ENCODE peak calls at places on chromosomes 2 and 18, in six cellular contexts. X is AG09309; K is neural progenitor cell; W is CD8-positive, alpha-beta T cell; G is brain microvascular endothelial cell; E is heart right ventricle. F is an unnamed sample.

GRCh38 chr2:85049236-85049635 is 78.3 kb downstream of the KCMF1 start:
- DNase-seq in X (no peak), G (no peak), W (no peak), E (no peak), K (no peak), F (no peak)

GRCh38 chr2:52732849-52733395 is 1034.7 kb upstream of the CHAC2 start:
- DNase-seq in G (no peak), E (no peak), W (no peak), X (no peak), K (peak), F (no peak)

GRCh38 chr2:26409785-26410184 is 8.1 kb downstream of the DRC1 start:
- DNase-seq in G (no peak), W (no peak), E (no peak), X (no peak), K (no peak), F (no peak)

GRCh38 chr2:223050188-223050587 is 1.8 kb upstream of the KCNE4 start:
- DNase-seq in G (no peak), W (no peak), X (no peak), E (no peak), K (no peak), F (no peak)

GRCh38 chr2:108607706-108608301 is 73.5 kb downstream of the LIMS1 start:
- DNase-seq in E (no peak), X (no peak), K (peak), G (no peak), W (peak), F (no peak)

GRCh38 chr2:31660812-31661335 is 80.1 kb upstream of the SRD5A2 start:
- DNase-seq in E (no peak), K (no peak), G (no peak), W (no peak), X (no peak), F (no peak)

GRCh38 chr18:1018211-1018651 is 113.6 kb downstream of the ADCYAP1 start:
- DNase-seq in X (no peak), K (peak), E (no peak), W (no peak), G (no peak), F (peak)

GRCh38 chr18:43757273-43757672 is 480.0 kb upstream of the SYT4 start:
- DNase-seq in E (no peak), X (no peak), W (no peak), G (no peak), K (no peak), F (no peak)

GRCh38 chr18:55422456-55423185 is 165.4 kb downstream of the TCF4 start:
- DNase-seq in G (no peak), W (no peak), E (peak), X (no peak), K (no peak), F (no peak)

GRCh38 chr18:55647331-55647730 is 59.3 kb upstream of the TCF4 start:
- DNase-seq in W (no peak), G (no peak), X (no peak), E (no peak), K (no peak), F (no peak)

DNA sequence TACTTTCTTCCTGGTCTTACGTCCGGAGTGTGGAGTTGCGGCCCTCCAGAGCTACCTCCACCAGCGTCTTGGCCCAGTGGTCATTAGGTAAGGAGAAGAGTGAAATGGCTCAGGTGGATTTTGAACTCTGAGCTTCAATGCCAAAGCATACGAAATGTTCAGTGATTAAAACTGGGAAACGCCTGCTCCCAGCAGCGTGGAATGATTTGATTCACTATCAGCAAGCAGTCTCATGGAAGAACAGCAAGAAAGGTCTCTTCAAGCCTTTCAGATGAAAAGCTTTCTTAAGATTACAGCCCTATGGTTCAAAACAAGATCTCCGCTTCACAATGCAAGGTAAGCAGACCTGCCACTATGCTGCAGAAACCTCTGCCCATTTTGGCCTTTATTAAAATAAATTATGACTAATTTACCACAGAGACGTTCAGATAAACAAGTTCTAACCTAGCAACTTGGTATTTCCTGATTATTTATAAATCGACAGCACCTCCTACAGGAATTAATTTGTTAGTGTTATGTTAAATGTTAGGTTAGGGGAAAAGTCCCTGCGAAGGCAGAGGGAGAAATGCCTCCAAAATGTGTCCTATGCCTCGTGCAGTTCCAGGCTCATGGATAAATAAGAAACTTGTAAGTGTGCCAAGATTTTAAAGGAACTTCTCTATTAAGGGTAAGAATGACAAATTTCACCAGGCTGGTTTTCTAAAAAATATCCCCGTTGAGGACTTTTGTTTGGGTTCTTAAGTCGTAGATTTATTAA is 10.1 kb downstream of the SP9 start:
- DNase-seq in K (peak), X (no peak), E (no peak), G (no peak), W (no peak), F (peak)
- TF ChIP-seq CTCF in K (peak), X (peak), E (peak), G (peak), W (peak), F (no peak)

DNA sequence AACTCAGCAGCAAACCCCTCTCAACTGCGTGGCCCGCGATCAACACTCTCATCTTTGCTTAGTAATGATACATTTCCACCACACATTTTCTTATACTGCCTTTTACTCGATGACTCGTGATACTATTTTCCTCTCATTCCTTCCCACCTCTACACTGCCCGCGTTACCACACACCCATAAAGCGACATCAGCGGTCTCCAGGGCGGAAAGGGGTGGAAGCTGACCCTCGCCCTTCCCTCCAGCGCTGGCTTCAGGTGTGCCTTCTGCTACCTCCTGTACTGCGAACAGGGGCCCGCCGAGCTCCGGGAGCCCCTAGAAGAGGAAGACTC is 1.3 kb downstream of the NETO1 start:
- DNase-seq in K (no peak), W (no peak), X (no peak), E (no peak), G (no peak), F (no peak)
- H3K4me3 ChIP-seq in K (peak), W (no peak), X (peak), E (no peak), G (peak), F (peak)

DNA sequence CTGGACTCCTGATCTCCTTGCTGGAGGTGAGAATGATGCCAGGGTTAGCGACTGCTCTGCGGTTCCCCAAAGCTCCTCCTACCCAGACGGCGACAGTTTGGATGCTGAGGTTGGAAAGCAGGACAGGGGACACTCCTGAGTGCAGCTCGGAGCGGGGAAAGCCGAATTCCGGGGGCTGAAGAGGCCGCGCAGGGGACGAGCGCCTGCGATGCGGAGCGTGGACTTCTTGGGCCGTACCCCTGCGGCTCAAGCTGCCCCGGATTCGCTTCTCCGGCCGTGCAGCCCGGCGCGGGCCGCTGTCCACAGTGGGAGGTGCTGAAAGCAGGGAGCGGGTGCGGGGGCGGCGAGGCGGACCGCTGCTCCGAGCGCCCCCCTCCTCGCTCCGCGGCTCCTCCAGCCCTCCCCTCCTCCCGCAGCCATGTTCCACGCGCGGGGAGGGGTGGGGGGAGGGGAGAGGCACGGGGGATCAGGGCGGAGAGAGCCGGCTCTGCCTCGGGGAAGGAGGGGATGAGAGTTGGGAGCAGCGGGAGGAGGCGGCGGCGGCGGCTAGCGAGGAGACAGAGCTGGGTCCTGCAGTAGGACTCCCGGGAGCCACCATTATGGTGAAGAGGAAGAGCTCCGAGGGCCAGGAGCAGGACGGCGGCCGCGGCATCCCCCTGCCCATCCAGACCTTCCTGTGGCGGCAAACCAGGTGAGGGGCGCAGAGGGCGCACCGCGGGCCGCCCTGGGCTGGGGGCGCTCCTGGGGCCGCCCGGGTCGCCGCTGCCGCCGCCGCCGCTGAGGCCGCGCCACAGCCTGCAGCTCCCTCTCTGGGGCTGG is at the start of gene UNC80:
- DNase-seq in K (peak), G (peak), E (peak), X (no peak), W (no peak), F (peak)
- TF ChIP-seq CTCF in K (no peak), G (no peak), E (no peak), X (no peak), W (no peak), F (no peak)

DNA sequence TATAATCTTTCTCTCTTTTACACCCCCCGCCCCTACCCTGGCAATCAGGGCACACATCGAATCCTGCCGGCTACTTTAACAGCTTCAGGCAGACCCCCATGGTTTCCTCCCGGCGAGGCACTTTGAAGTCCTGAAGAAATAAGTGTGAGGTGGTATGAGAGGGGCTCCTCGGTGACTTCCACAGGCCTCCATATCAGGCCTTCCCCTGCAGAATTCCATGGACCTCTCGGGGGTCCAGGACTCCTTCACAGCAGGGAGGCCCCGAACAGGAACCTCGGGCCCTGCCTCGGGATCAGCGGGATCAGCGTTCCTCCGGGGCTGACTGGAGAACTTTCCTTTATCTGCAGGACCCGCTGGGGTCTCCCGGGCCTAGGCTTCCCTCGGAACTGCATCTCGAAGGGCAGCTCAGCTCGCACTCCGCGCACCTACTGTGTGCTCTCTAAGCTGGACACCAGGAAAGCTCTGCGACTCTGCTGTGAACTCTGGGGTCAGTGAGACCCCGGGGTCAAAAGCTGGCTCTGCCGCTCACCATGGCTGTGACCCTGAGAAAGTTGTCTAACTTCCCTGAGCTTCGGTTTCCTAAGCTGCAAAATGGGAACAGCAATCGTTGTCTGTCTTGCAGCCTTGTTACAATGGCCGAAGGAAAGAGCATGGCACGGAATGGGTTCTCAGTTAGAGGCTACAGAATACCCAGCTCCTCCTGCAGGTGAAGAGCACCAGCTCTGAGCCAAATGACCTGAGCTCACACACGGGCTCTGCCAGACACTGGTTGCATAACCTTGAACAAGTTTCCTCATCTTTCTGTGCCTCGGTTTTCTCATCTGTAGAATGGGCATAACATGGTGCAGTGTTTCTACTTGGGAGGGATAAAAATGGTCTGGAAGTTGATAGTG is 97.4 kb upstream of the ID2 start:
- DNase-seq in E (no peak), W (peak), K (no peak), X (no peak), G (no peak), F (no peak)
- H3K4me3 ChIP-seq in E (no peak), W (peak), K (no peak), X (no peak), G (peak), F (no peak)

DNA sequence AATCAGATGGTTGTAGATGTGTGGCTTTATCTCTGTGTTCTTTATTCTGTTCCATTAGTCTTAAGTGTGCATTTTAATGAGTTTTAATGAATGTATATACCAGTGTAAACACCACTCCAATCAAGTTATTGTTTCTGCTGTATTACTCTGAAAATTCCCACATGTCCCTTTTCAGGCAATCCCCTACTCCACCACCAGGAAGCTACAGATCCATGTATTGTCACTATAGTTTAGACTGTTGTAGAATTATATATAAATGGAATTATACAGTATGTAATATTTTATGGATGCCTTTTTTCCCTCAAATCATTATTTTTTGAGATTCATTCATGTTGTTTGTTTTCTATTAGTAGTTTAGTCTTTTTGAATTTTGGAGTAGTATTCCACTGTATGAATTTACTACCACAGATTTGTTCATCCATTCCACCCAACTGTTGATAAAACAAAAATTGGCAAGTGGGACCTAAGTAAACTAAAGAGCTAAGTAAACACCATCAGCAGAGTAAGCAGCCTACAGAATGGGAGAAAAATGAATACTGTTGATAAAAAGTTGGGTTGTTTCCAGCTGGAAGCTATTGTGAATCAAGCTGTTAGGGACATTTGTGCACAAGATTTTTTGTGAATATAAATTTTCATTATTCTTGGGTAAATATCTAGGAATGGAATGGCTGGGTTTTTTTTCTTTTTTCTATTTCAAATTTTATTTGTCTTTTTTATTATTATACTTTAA is 262.0 kb downstream of the CAMKMT start:
- DNase-seq in E (no peak), X (no peak), K (no peak), G (no peak), W (no peak), F (no peak)
- TF ChIP-seq CTCF in E (no peak), X (no peak), K (peak), G (no peak), W (no peak), F (peak)

F was measured in astrocyte of the cerebellum.